ENCODE peak calls at places on chromosomes 12 and 14, in five cellular contexts. L, J, T, Y and D are unnamed samples.

GRCh38 chr12:12272869-12273268 is 6.0 kb upstream of the LRP6 start:
- DNase-seq in L (no peak), J (no peak), T (no peak), Y (no peak), D (no peak)

GRCh38 chr12:53465679-53466078 is 13.8 kb downstream of the PCBP2 start:
- DNase-seq in L (no peak), J (no peak), T (no peak), Y (no peak), D (no peak)

GRCh38 chr12:67647547-67648305 is 819 bp upstream of the DYRK2 start:
- DNase-seq in L (peak; percentile 71), J (peak; percentile 91), T (peak; percentile 88), Y (peak; percentile 73), D (peak; percentile 89)

GRCh38 chr14:71380271-71380670 is 473.0 kb downstream of the PCNX1 start:
- DNase-seq in L (no peak), J (no peak), T (peak; percentile 47), Y (no peak), D (peak; percentile 97)

GRCh38 chr12:99119943-99120342 is 474.9 kb downstream of the APAF1 start:
- DNase-seq in L (no peak), J (no peak), T (no peak), Y (no peak), D (no peak)

GRCh38 chr12:65830305-65830704 is 6.0 kb downstream of the HMGA2 start:
- DNase-seq in L (no peak), J (no peak), T (peak; percentile 68), Y (no peak), D (peak; percentile 44)

GRCh38 chr12:111430418-111431353 is 25.0 kb downstream of the SH2B3 start:
- DNase-seq in L (no peak), J (no peak), T (no peak), Y (no peak), D (no peak)

GRCh38 chr12:65121049-65121955 is at the start of gene WIF1:
- DNase-seq in L (no peak), J (no peak), T (no peak), Y (peak; percentile 39), D (peak; percentile 50)

GRCh38 chr14:79028281-79028680 is 858.1 kb downstream of the NRXN3 start:
- DNase-seq in L (no peak), J (no peak), T (no peak), Y (no peak), D (no peak)

GRCh38 chr12:53052419-53053222 is 2.8 kb downstream of the TNS2 start:
- DNase-seq in L (peak; percentile 92), J (peak; percentile 92), T (peak; percentile 85), Y (peak; percentile 93), D (peak; percentile 92)

GRCh38 chr12:62600038-62600437 is 133.4 kb downstream of the MON2 start:
- DNase-seq in L (no peak), J (no peak), T (no peak), Y (no peak), D (no peak)
- TF ChIP-seq CTCF in L (no peak), J (peak; percentile 16), T (no peak), Y (no peak), D (peak; percentile 16)

DNA sequence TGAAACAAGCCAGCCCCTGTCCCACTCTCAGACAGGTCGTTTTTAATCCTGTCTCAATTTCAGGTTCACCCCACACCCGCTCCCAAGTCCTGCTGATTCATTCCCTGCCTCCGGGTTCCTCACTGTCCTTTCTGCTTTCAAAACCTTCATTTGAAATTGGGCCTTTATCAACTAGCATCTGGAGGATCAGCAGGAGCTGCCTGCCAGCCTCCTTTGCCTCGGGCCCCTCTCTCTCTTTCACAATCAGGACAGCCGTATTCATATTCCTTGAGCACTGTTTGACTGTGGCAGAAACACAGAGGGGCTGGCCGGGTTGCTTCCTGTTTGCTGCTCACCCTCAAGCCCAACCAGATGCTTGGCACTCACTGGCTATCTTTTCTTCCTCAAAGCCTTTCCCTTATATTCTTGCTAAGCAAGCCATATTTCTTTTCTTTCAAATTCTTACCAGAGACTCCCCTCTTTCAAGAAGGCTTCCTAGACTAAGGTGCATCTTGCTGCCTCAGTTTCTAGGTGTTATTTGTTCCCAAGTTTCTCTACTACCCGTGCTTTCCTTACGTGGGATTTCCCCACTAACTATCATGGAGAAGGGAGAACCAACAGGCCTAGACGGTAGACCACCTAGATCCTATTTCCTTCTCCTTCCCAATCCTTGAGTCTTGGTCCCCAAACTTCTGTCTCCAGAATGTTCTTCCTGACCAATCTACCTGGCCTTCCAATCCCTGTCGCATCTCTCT is 3.0 kb downstream of the GALNT6 start:
- DNase-seq in L (no peak), J (no peak), T (peak; percentile 60), Y (no peak), D (no peak)
- H3K27ac ChIP-seq in L (no peak overlapping the region), J (no peak overlapping the region), T (peak overlapping the region; percentile 2), Y (no peak overlapping the region), D (no peak overlapping the region)

GRCh38 chr12:74752196-74752595 is 214.6 kb downstream of the ATXN7L3B start:
- DNase-seq in L (no peak), J (no peak), T (no peak), Y (no peak), D (no peak)

DNA sequence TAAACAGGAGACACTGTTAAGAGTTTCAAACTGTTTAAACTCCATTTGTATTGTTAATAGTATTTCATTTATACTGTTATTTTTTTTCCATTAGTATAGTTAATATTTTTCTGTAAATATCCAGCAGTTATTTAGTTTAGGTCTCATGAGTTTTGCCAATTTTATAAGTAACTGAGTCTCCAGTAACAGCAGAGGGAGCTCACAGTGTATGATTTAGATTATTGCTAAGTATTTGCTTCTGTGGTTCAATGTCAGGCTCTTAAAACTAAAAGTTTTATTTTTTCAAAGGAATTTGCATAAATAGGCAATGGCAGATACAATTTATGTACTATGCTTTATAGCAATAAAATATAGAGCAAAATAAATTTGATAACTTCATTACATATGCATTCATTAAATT is 209.7 kb downstream of the ATXN7L3B start:
- DNase-seq in L (no peak), J (no peak), T (peak; percentile 16), Y (no peak), D (no peak)
- TF ChIP-seq CTCF in L (no peak), J (no peak), T (peak; percentile 32), Y (peak; percentile 43), D (no peak)

GRCh38 chr14:75430526-75430925 is 2.7 kb downstream of the JDP2 start:
- DNase-seq in L (no peak), J (no peak), T (peak; percentile 58), Y (peak; percentile 67), D (no peak)
- H3K27ac ChIP-seq in L (peak overlapping the region; percentile 81), J (peak overlapping the region; percentile 92), T (peak overlapping the region; percentile 27), Y (no peak overlapping the region), D (no peak overlapping the region)